ENCODE peak calls at places on chromosomes 11 and 22, in four cellular contexts. L is A549, R is AG10803, C is HFF-Myc. W is an unnamed sample.

GRCh38 chr11:112285918-112286317 is 25.3 kb upstream of the PLET1 start:
- DNase-seq in L (no peak), R (no peak), C (no peak), W (no peak)

GRCh38 chr11:122931510-122931909 is 49.0 kb downstream of the JHY start:
- DNase-seq in L (no peak), R (no peak), C (no peak), W (no peak)

GRCh38 chr22:41437198-41437597 is 9.4 kb downstream of the TOB2 start:
- DNase-seq in L (no peak), R (no peak), C (no peak), W (no peak)

GRCh38 chr22:48137640-48138039 is 1375.2 kb downstream of the TBC1D22A start:
- DNase-seq in L (no peak), R (no peak), C (no peak), W (no peak)

GRCh38 chr22:45996241-45997076 is 19.5 kb upstream of the WNT7B start:
- DNase-seq in L (no peak), R (peak), C (no peak), W (no peak)

GRCh38 chr11:75667831-75668507 is 869 bp downstream of the MAP6 start:
- DNase-seq in L (peak), R (peak), C (no peak), W (peak)

GRCh38 chr22:37680191-37680851 is 4.9 kb downstream of the LGALS1 start:
- DNase-seq in L (no peak), R (no peak), C (no peak), W (no peak)

GRCh38 chr11:107598225-107599139 is 7.5 kb downstream of the ELMOD1 start:
- DNase-seq in L (peak), R (no peak), C (no peak), W (peak)

GRCh38 chr22:35749808-35750207 is 32.1 kb downstream of the APOL5 start:
- DNase-seq in L (no peak), R (peak), C (peak), W (no peak)

GRCh38 chr22:39360674-39361413 is 11.1 kb downstream of the SYNGR1 start:
- DNase-seq in L (no peak), R (no peak), C (no peak), W (no peak)

GRCh38 chr22:37053310-37054077 is 2.0 kb downstream of the KCTD17 start:
- DNase-seq in L (no peak), R (peak), C (no peak), W (no peak)

GRCh38 chr11:71451596-71452353 is 1.2 kb upstream of the NADSYN1 start:
- DNase-seq in L (no peak), R (no peak), C (no peak), W (peak)

GRCh38 chr11:61279934-61280656 is 15.0 kb downstream of the VWCE start:
- DNase-seq in L (no peak), R (no peak), C (no peak), W (no peak)
- TF ChIP-seq CTCF in L (no peak), R (no peak), C (no peak), W (no peak)

GRCh38 chr11:5992604-5993251 is 5.9 kb upstream of the OR52L1 start:
- DNase-seq in L (peak), R (peak), C (no peak), W (no peak)
- TF ChIP-seq CTCF in L (peak), R (peak), C (peak), W (peak)

GRCh38 chr11:10857604-10858504 is at the start of gene ZBED5:
- DNase-seq in L (peak), R (peak), C (peak), W (peak)
- TF ChIP-seq CTCF in L (no peak), R (no peak), C (no peak), W (no peak)

GRCh38 chr11:17831883-17832282 is 97.3 kb downstream of the KCNC1 start:
- DNase-seq in L (no peak), R (no peak), C (no peak), W (no peak)

GRCh38 chr11:17828311-17828751 is 93.8 kb downstream of the KCNC1 start:
- DNase-seq in L (no peak), R (peak), C (no peak), W (no peak)

GRCh38 chr11:17831228-17831627 is 96.6 kb downstream of the KCNC1 start:
- DNase-seq in L (no peak), R (no peak), C (no peak), W (no peak)

GRCh38 chr11:17822021-17822781 is 87.6 kb downstream of the KCNC1 start:
- DNase-seq in L (no peak), R (peak), C (no peak), W (no peak)

DNA sequence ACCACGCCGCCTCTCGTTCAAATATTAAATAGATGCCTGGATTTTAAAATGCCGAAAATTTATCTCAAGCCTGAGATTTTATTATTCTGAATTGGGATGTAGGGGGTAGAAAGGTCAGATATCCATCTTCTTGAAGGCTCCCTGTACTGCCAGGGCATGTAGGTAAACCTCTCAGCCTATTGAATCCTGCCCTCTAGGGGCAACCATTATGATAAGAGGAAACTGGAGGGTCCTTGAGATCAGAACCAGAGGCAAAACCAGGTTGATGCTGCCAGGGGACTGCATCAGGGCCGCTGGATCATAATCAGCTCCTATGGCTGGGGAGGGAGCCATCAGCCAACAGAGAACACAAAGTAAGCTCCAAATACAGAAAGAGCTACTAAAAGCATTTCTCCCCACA is 92.4 kb downstream of the KCNC1 start:
- DNase-seq in L (peak), R (no peak), C (no peak), W (no peak)
- TF ChIP-seq CTCF in L (peak), R (no peak), C (peak), W (no peak)

GRCh38 chr11:12867531-12867930 is 141.6 kb upstream of the RASSF10 start:
- DNase-seq in L (no peak), R (no peak), C (no peak), W (no peak)

GRCh38 chr11:12871251-12871650 is 137.9 kb upstream of the RASSF10 start:
- DNase-seq in L (no peak), R (peak), C (no peak), W (no peak)

GRCh38 chr11:12865871-12866595 is 143.1 kb upstream of the RASSF10 start:
- DNase-seq in L (no peak), R (no peak), C (no peak), W (no peak)

GRCh38 chr11:12871788-12872321 is 137.3 kb upstream of the RASSF10 start:
- DNase-seq in L (no peak), R (no peak), C (no peak), W (no peak)

DNA sequence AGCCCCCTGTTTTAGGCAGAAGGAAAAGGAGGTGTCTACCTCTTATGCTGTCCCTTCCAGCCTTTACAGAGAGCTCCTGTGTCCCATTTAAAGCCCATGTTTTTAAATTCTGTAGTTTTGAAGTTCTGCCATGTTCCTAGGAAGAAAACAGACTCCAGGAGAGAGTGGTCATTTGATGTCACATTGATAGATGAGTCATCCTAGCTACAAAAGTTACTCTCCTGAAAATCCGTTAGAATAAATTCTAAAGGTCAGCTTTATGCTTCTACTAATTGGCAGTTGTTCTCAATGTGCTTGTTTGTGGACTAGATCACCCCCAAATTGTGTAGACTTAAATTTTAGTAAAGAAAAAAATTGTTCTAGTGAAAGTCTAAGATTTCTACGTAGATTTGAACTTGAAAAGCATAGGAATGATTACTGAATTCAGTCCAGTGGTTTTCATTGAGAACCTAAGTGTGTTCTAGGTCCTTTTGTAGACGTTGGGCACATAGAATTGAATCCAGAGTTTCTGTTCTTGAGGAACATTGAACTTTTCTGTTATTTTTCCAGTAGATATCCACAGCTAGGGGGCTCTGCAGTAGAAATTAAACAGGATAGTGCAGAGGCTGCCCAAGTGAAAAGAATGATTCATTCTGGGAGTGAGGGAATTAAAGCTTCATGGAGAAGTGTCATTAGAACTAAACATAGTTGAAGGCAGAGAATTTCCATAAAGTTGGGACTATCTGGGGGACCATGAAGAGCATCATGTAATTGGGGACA is 140.6 kb upstream of the RASSF10 start:
- DNase-seq in L (no peak), R (no peak), C (no peak), W (no peak)
- TF ChIP-seq CTCF in L (peak), R (peak), C (peak), W (no peak)

DNA sequence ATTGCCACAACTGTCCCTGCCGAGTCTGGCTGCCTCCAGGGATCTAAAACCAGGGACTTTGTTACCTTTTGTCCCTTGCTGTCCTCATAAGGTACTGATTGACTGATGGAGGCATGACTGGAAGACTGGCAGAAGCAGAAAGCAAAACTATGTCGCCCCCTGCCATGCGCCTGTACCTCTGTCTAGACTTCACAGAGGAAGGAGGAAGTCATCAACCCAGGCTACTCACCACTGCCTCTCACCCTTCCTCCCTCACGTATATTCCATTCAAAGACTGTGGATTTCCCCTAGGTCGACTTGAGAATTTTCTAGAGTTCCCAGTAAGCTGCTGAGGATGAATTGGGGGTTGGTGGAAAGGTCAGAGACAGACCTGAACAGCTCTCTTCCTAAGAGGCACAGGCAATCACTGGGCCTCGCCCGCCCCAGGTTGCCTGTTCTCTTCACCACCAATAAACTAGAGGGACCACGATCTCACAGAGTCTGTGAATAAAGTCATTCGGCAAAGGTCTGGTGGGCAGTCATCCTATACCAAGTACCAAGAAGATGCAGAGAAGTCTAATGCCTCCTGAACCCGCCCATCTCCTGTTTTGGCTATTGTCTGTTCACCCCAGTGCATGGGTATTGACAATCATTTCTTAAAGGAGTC is 27.5 kb upstream of the CHST1 start:
- DNase-seq in L (no peak), R (no peak), C (no peak), W (no peak)
- TF ChIP-seq CTCF in L (no peak), R (no peak), C (no peak), W (no peak)

DNA sequence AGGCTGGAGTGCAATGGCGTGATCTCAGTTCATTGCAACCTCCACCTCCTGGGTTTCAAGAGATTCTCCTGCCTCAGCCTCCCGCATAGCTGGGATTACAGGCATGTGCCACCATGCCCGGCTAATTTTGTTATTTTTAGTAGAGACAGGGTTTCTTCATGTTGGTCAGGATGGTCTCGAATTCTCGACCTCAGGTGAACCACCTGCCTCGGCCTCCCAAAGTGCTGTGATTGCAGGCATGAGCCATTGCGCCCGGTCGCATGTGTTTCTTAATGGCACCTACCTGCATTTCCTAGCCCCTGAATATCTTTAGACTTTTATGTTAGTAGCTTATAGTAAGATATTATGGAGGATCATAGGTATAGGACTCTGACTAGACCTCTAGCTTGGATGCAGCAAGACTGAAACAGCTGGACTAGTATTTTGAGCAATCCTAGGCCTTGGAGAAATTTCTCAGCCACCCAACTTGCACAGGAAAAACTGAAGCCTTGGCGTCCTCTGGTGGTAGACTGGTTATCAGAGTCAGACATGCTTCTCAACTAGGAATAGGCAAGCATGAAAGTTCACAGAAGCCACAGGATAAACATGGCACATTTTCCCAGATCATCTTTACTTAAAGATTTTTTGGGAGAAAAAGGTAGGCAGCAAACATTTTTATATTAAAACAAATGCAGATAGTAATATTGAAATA is 22.7 kb upstream of the C1QTNF4 start:
- DNase-seq in L (peak), R (peak), C (peak), W (peak)
- TF ChIP-seq CTCF in L (peak), R (peak), C (peak), W (peak)

DNA sequence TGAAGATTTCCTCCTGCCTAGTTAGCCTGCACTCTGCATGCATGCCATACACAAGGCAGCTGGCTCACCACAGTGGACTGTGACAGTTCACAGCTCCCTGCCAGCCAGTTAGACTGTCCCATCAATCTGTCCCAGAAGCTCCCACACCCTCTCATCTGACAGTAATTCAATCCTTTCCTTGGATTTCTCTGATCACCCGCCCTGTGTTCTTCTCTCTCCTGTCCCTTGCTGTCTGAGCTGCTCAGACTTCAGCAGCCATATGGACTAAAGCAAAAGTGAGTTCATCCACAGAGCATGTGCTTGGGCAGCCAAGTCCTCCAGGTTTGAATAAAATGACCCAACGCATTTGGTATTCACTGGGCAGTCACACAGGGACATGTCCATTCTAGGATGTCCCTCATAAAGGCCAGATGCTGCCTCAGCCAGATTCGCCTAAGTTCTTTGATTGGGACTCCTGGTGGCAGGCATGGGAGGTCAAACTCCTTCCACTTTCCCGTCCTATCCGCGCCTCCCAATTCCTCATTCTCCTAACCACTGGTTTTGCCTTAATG is 54.5 kb upstream of the ZBTB44 start:
- DNase-seq in L (no peak), R (peak), C (no peak), W (no peak)
- TF ChIP-seq CTCF in L (no peak), R (peak), C (no peak), W (no peak)

GRCh38 chr11:11849127-11849746 is 7.5 kb downstream of the USP47 start:
- DNase-seq in L (peak), R (peak), C (no peak), W (peak)
- TF ChIP-seq CTCF in L (peak), R (peak), C (peak), W (peak)